ENCODE peak calls at places on chromosomes 3 and 15, in five cellular contexts. One of them, this sample, is unnamed.

GRCh38 chr3:114879059-114880031 is 267.7 kb downstream of the ZBTB20 start:
- DNase-seq in upper lobe of left lung: no peak
- DNase-seq in heart right ventricle: no peak
- DNase-seq in GM23248: peak
- DNase-seq in dorsolateral prefrontal cortex: no peak
- DNase-seq in this sample: no peak

GRCh38 chr3:8152826-8153418 is 348.7 kb upstream of the LMCD1 start:
- DNase-seq in heart right ventricle: no peak
- DNase-seq in dorsolateral prefrontal cortex: no peak
- DNase-seq in upper lobe of left lung: no peak
- DNase-seq in GM23248: no peak
- DNase-seq in this sample: no peak

GRCh38 chr3:177973241-177973840 is 562.9 kb upstream of the KCNMB2 start:
- DNase-seq in dorsolateral prefrontal cortex: no peak
- DNase-seq in upper lobe of left lung: no peak
- DNase-seq in heart right ventricle: no peak
- DNase-seq in GM23248: peak
- DNase-seq in this sample: no peak

GRCh38 chr3:185866555-185866954 is 41.7 kb upstream of the IGF2BP2 start:
- DNase-seq in GM23248: no peak
- DNase-seq in dorsolateral prefrontal cortex: no peak
- DNase-seq in heart right ventricle: no peak
- DNase-seq in upper lobe of left lung: no peak
- DNase-seq in this sample: no peak

GRCh38 chr3:94099311-94099710 is 36.5 kb downstream of the NSUN3 start:
- DNase-seq in GM23248: no peak
- DNase-seq in dorsolateral prefrontal cortex: no peak
- DNase-seq in upper lobe of left lung: no peak
- DNase-seq in heart right ventricle: no peak
- DNase-seq in this sample: no peak

GRCh38 chr3:23948761-23949160 is 3.7 kb downstream of the NR1D2 start:
- DNase-seq in dorsolateral prefrontal cortex: no peak
- DNase-seq in GM23248: peak
- DNase-seq in upper lobe of left lung: no peak
- DNase-seq in heart right ventricle: no peak
- DNase-seq in this sample: no peak

GRCh38 chr15:39130556-39131379 is 450.1 kb upstream of the THBS1 start:
- DNase-seq in dorsolateral prefrontal cortex: no peak
- DNase-seq in upper lobe of left lung: no peak
- DNase-seq in GM23248: peak
- DNase-seq in heart right ventricle: no peak
- DNase-seq in this sample: no peak

GRCh38 chr15:33068007-33068441 is 126.5 kb downstream of the FMN1 start:
- DNase-seq in heart right ventricle: peak
- DNase-seq in upper lobe of left lung: peak
- DNase-seq in GM23248: peak
- DNase-seq in dorsolateral prefrontal cortex: peak
- DNase-seq in this sample: peak

GRCh38 chr15:99928429-99928981 is 195.3 kb upstream of the LYSMD4 start:
- DNase-seq in dorsolateral prefrontal cortex: peak
- DNase-seq in heart right ventricle: peak
- DNase-seq in upper lobe of left lung: peak
- DNase-seq in GM23248: peak
- DNase-seq in this sample: peak

GRCh38 chr3:195185574-195185973 is 85.4 kb downstream of the XXYLT1 start:
- DNase-seq in upper lobe of left lung: no peak
- DNase-seq in dorsolateral prefrontal cortex: no peak
- DNase-seq in GM23248: no peak
- DNase-seq in heart right ventricle: no peak
- DNase-seq in this sample: no peak

GRCh38 chr3:71893702-71894479 is 108.9 kb upstream of the PROK2 start:
- DNase-seq in heart right ventricle: no peak
- DNase-seq in dorsolateral prefrontal cortex: no peak
- DNase-seq in GM23248: no peak
- DNase-seq in upper lobe of left lung: no peak
- DNase-seq in this sample: no peak

GRCh38 chr3:178304758-178305157 is 231.5 kb upstream of the KCNMB2 start:
- DNase-seq in heart right ventricle: no peak
- DNase-seq in upper lobe of left lung: no peak
- DNase-seq in GM23248: peak
- DNase-seq in dorsolateral prefrontal cortex: no peak
- DNase-seq in this sample: no peak

GRCh38 chr3:20637729-20638128 is 451.7 kb upstream of the SGO1 start:
- DNase-seq in upper lobe of left lung: no peak
- DNase-seq in dorsolateral prefrontal cortex: no peak
- DNase-seq in GM23248: peak
- DNase-seq in heart right ventricle: no peak
- DNase-seq in this sample: no peak

GRCh38 chr3:168847293-168847883 is 751.7 kb upstream of the GOLIM4 start:
- DNase-seq in upper lobe of left lung: no peak
- DNase-seq in heart right ventricle: no peak
- DNase-seq in dorsolateral prefrontal cortex: no peak
- DNase-seq in GM23248: peak
- DNase-seq in this sample: peak

GRCh38 chr3:18363367-18363766 is 61.8 kb downstream of the SATB1 start:
- DNase-seq in dorsolateral prefrontal cortex: no peak
- DNase-seq in GM23248: no peak
- DNase-seq in upper lobe of left lung: no peak
- DNase-seq in heart right ventricle: no peak
- DNase-seq in this sample: no peak

GRCh38 chr15:39171944-39172368 is 408.9 kb upstream of the THBS1 start:
- DNase-seq in dorsolateral prefrontal cortex: peak
- DNase-seq in heart right ventricle: no peak
- DNase-seq in upper lobe of left lung: no peak
- DNase-seq in GM23248: peak
- DNase-seq in this sample: peak

GRCh38 chr15:40392986-40393948 is 10.7 kb downstream of the KNSTRN start:
- DNase-seq in heart right ventricle: no peak
- DNase-seq in dorsolateral prefrontal cortex: no peak
- DNase-seq in upper lobe of left lung: no peak
- DNase-seq in GM23248: peak
- DNase-seq in this sample: no peak

GRCh38 chr15:74613089-74613952 is 2.3 kb upstream of the CLK3 start:
- DNase-seq in heart right ventricle: peak
- DNase-seq in dorsolateral prefrontal cortex: no peak
- DNase-seq in upper lobe of left lung: no peak
- DNase-seq in GM23248: peak
- DNase-seq in this sample: no peak

GRCh38 chr15:75620776-75621536 is 4.6 kb downstream of the SNUPN start:
- DNase-seq in dorsolateral prefrontal cortex: peak
- DNase-seq in heart right ventricle: peak
- DNase-seq in GM23248: peak
- DNase-seq in upper lobe of left lung: no peak
- DNase-seq in this sample: peak

GRCh38 chr15:76954744-76955143 is 23.2 kb downstream of the RCN2 start:
- DNase-seq in GM23248: no peak
- DNase-seq in heart right ventricle: no peak
- DNase-seq in dorsolateral prefrontal cortex: no peak
- DNase-seq in upper lobe of left lung: no peak
- DNase-seq in this sample: no peak

GRCh38 chr15:84967380-84967779 is 14.3 kb upstream of the PDE8A start:
- DNase-seq in heart right ventricle: no peak
- DNase-seq in upper lobe of left lung: no peak
- DNase-seq in GM23248: no peak
- DNase-seq in dorsolateral prefrontal cortex: no peak
- DNase-seq in this sample: peak

GRCh38 chr3:67624687-67625086 is 29.7 kb downstream of the SUCLG2 start:
- DNase-seq in upper lobe of left lung: no peak
- DNase-seq in heart right ventricle: no peak
- DNase-seq in dorsolateral prefrontal cortex: no peak
- DNase-seq in GM23248: no peak
- DNase-seq in this sample: no peak

GRCh38 chr3:36165509-36165908 is 214.8 kb upstream of the STAC start:
- DNase-seq in dorsolateral prefrontal cortex: no peak
- DNase-seq in upper lobe of left lung: no peak
- DNase-seq in heart right ventricle: no peak
- DNase-seq in GM23248: no peak
- DNase-seq in this sample: no peak

GRCh38 chr3:88807471-88808090 is 299.8 kb upstream of the EPHA3 start:
- DNase-seq in heart right ventricle: no peak
- DNase-seq in dorsolateral prefrontal cortex: no peak
- DNase-seq in GM23248: peak
- DNase-seq in upper lobe of left lung: no peak
- DNase-seq in this sample: no peak

GRCh38 chr3:178205750-178206149 is 330.5 kb upstream of the KCNMB2 start:
- DNase-seq in dorsolateral prefrontal cortex: no peak
- DNase-seq in GM23248: peak
- DNase-seq in upper lobe of left lung: no peak
- DNase-seq in heart right ventricle: no peak
- DNase-seq in this sample: no peak

GRCh38 chr3:158732856-158733200 is 571 bp upstream of the RARRES1 start:
- DNase-seq in dorsolateral prefrontal cortex: no peak
- DNase-seq in heart right ventricle: no peak
- DNase-seq in GM23248: no peak
- DNase-seq in upper lobe of left lung: peak
- DNase-seq in this sample: no peak
- H3K27ac ChIP-seq in dorsolateral prefrontal cortex: no peak
- H3K27ac ChIP-seq in heart right ventricle: peak
- H3K27ac ChIP-seq in GM23248: no peak
- H3K27ac ChIP-seq in upper lobe of left lung: peak
- H3K27ac ChIP-seq in this sample: peak

GRCh38 chr3:128480717-128481437 is 12.1 kb downstream of the GATA2 start:
- DNase-seq in upper lobe of left lung: peak
- DNase-seq in GM23248: no peak
- DNase-seq in heart right ventricle: no peak
- DNase-seq in dorsolateral prefrontal cortex: no peak
- DNase-seq in this sample: peak

GRCh38 chr3:128481438-128481942 is 11.5 kb downstream of the GATA2 start:
- DNase-seq in heart right ventricle: peak
- DNase-seq in upper lobe of left lung: peak
- DNase-seq in dorsolateral prefrontal cortex: no peak
- DNase-seq in GM23248: peak
- DNase-seq in this sample: peak

GRCh38 chr3:128482857-128483656 is 9.9 kb downstream of the GATA2 start:
- DNase-seq in GM23248: peak
- DNase-seq in upper lobe of left lung: no peak
- DNase-seq in heart right ventricle: no peak
- DNase-seq in dorsolateral prefrontal cortex: no peak
- DNase-seq in this sample: peak

GRCh38 chr3:128483657-128484403 is 9.2 kb downstream of the GATA2 start:
- DNase-seq in heart right ventricle: no peak
- DNase-seq in dorsolateral prefrontal cortex: no peak
- DNase-seq in upper lobe of left lung: peak
- DNase-seq in GM23248: peak
- DNase-seq in this sample: no peak

DNA sequence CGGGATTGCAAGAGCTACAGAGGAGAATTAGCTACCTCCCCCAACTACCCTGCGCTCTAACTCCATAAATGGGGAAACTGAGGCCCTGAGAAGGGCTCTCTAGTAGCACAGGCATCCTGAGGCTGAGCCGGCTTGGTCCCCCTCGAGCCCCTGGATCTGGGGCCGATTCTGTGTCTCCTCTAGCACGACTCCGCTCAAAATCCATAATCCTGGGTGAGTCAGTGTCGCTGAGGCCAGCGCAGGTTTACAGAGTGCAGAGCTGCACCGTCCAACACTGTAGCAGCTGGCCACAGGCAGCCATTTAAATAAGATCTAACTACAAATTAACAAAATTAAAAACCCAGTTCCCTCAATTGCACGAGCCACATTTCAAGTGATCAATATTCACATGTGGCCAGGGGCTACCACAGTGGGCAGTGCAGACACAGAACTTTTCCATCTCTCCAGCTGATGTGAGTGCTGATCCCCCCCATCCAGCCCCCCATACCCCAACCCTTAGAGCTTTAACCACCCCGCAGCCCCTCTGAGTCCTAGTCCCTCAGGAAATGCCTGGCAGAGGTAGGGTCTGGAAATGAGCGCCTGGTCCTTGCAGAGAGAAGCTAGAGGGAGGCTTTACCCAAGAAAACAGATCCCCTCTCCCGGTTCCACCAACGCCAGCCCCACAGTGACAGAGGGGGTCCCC is 10.7 kb downstream of the GATA2 start:
- DNase-seq in dorsolateral prefrontal cortex: no peak
- DNase-seq in upper lobe of left lung: no peak
- DNase-seq in GM23248: peak
- DNase-seq in heart right ventricle: no peak
- DNase-seq in this sample: no peak
- H3K27ac ChIP-seq in dorsolateral prefrontal cortex: no peak
- H3K27ac ChIP-seq in upper lobe of left lung: peak
- H3K27ac ChIP-seq in GM23248: peak
- H3K27ac ChIP-seq in heart right ventricle: peak
- H3K27ac ChIP-seq in this sample: peak

DNA sequence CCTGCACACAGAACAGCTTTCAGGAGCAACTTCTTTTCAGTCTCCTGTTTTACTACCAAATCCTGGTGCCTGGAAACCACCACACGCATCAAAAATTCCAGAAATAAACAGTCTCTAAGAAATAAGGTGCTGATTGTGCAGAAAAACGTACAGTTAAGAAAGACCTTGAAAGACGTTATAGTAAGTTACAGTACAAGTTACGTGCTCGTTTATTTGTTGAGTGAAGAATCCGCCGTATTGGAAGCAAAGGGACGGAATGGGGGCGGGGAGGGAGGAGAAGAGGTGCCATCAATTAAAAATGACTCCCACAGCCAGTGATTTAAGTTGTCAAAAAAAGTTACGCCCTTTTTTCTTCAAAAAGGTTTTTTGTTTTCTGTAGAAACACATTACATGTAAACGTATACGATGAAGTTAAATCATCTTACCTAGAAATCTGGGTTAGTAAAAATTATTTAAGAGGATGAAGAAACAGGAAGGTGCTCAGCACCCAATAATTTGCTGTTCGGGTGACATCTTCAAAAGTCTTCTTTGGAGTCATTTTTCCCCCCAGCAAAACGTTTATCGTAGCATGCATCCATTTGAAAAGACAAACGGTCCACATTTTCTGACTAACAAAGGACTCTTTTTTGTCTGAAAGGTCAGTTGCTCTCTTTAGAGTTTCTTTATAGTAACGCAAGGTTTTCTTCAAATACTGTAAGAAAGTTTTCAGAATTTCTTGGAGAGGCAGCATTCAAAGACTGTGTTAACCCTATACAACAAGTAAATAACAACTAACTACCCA is 782 bp upstream of the UACA start:
- DNase-seq in heart right ventricle: no peak
- DNase-seq in GM23248: no peak
- DNase-seq in dorsolateral prefrontal cortex: no peak
- DNase-seq in upper lobe of left lung: no peak
- DNase-seq in this sample: no peak
- H3K27ac ChIP-seq in heart right ventricle: peak
- H3K27ac ChIP-seq in GM23248: peak
- H3K27ac ChIP-seq in dorsolateral prefrontal cortex: peak
- H3K27ac ChIP-seq in upper lobe of left lung: peak
- H3K27ac ChIP-seq in this sample: peak

GRCh38 chr15:57375827-57376694 is at the start of gene CGNL1:
- DNase-seq in upper lobe of left lung: peak
- DNase-seq in GM23248: peak
- DNase-seq in dorsolateral prefrontal cortex: no peak
- DNase-seq in heart right ventricle: peak
- DNase-seq in this sample: peak

GRCh38 chr15:57377478-57377847 is 1.2 kb downstream of the CGNL1 start:
- DNase-seq in GM23248: no peak
- DNase-seq in heart right ventricle: no peak
- DNase-seq in upper lobe of left lung: no peak
- DNase-seq in dorsolateral prefrontal cortex: no peak
- DNase-seq in this sample: no peak

GRCh38 chr15:57379487-57379886 is 3.2 kb downstream of the CGNL1 start:
- DNase-seq in dorsolateral prefrontal cortex: no peak
- DNase-seq in heart right ventricle: no peak
- DNase-seq in upper lobe of left lung: no peak
- DNase-seq in GM23248: no peak
- DNase-seq in this sample: no peak

GRCh38 chr15:57373882-57374276 is 2.4 kb upstream of the CGNL1 start:
- DNase-seq in upper lobe of left lung: no peak
- DNase-seq in dorsolateral prefrontal cortex: no peak
- DNase-seq in GM23248: no peak
- DNase-seq in heart right ventricle: no peak
- DNase-seq in this sample: no peak

GRCh38 chr15:57376695-57377477 is 581 bp downstream of the CGNL1 start:
- DNase-seq in GM23248: peak
- DNase-seq in dorsolateral prefrontal cortex: no peak
- DNase-seq in heart right ventricle: peak
- DNase-seq in upper lobe of left lung: no peak
- DNase-seq in this sample: peak
- H3K27ac ChIP-seq in GM23248: no peak
- H3K27ac ChIP-seq in dorsolateral prefrontal cortex: peak
- H3K27ac ChIP-seq in heart right ventricle: peak
- H3K27ac ChIP-seq in upper lobe of left lung: peak
- H3K27ac ChIP-seq in this sample: no peak

This sample was measured in heart left ventricle.